ENCODE peak calls at places on chromosomes 2 and 18, in six cellular contexts. K is HL-60, C is thyroid gland, I is brain microvascular endothelial cell, S is Panc1, R is MM.1S. T is an unnamed sample. For H3K27me3, the result is how much of the 10 kb centered on the place peaks cover.

GRCh38 chr18:73151086-73151485 is 283.3 kb upstream of the NETO1 start:
- DNase-seq in R (no peak), K (no peak), C (no peak), S (no peak), I (no peak), T (no peak)

GRCh38 chr2:43327119-43327518 is 100.7 kb upstream of the ZFP36L2 start:
- DNase-seq in I (no peak), C (no peak), S (no peak), R (no peak), K (peak), T (no peak)

GRCh38 chr18:36692331-36692730 is 136.5 kb downstream of the TPGS2 start:
- DNase-seq in C (no peak), I (no peak), S (no peak), K (no peak), R (no peak), T (no peak)

GRCh38 chr2:58047373-58047674 is 718 bp downstream of the VRK2 start:
- DNase-seq in K (no peak), I (no peak), R (no peak), S (no peak), C (no peak), T (no peak)

GRCh38 chr2:21118302-21118920 is 5.4 kb upstream of the TDRD15 start:
- DNase-seq in C (no peak), K (no peak), I (peak), S (peak), R (peak), T (no peak)

GRCh38 chr2:120528051-120528692 is 182.2 kb downstream of the INHBB start:
- DNase-seq in K (no peak), S (no peak), R (no peak), I (no peak), C (no peak), T (no peak)

GRCh38 chr2:232336241-232336736 is 42.3 kb upstream of the ALPP start:
- DNase-seq in I (no peak), R (no peak), C (no peak), S (no peak), K (no peak), T (peak)

GRCh38 chr18:31197676-31198075 is 35.0 kb upstream of the DSC1 start:
- DNase-seq in I (no peak), K (no peak), S (no peak), C (no peak), R (peak), T (no peak)

GRCh38 chr2:85753525-85754312 is at the start of gene ATOH8:
- DNase-seq in R (peak), I (peak), K (peak), S (no peak), C (peak), T (peak)

GRCh38 chr2:173657996-173658717 is 303.5 kb downstream of the CDCA7 start:
- DNase-seq in R (no peak), I (peak), K (no peak), S (no peak), C (no peak), T (no peak)

GRCh38 chr2:166972418-166972817 is 84.1 kb downstream of the XIRP2 start:
- DNase-seq in R (no peak), C (no peak), K (no peak), S (no peak), I (no peak), T (no peak)

GRCh38 chr2:110115291-110116032 is at the start of gene MALL:
- DNase-seq in C (peak), I (no peak), K (no peak), R (no peak), S (no peak), T (no peak)

GRCh38 chr2:136171223-136171622 is 53.3 kb upstream of the CXCR4 start:
- DNase-seq in C (no peak), I (no peak), R (no peak), S (no peak), K (no peak), T (no peak)

GRCh38 chr2:144516981-144517824 is 2.7 kb downstream of the ZEB2 start:
- DNase-seq in R (peak), S (no peak), K (peak), C (no peak), I (peak), T (no peak)

GRCh38 chr18:79680100-79680879 is 687 bp downstream of the CTDP1 start:
- DNase-seq in C (peak), S (no peak), I (peak), K (peak), R (peak), T (no peak)

GRCh38 chr2:177579486-177580036 is 187.0 kb downstream of the AGPS start:
- DNase-seq in K (no peak), R (no peak), S (no peak), I (no peak), C (no peak), T (no peak)

GRCh38 chr18:48036641-48037421 is 106.4 kb upstream of the SMAD2 start:
- DNase-seq in C (peak), I (no peak), K (no peak), R (no peak), S (no peak), T (no peak)

GRCh38 chr2:43324589-43325447 is 98.4 kb upstream of the ZFP36L2 start:
- DNase-seq in S (no peak), I (no peak), R (no peak), K (no peak), C (no peak), T (no peak)

GRCh38 chr2:208415897-208416296 is 9.3 kb downstream of the PTH2R start:
- DNase-seq in R (no peak), I (no peak), S (no peak), C (no peak), K (no peak), T (no peak)

GRCh38 chr2:233479616-233480489 is 86.7 kb downstream of the USP40 start:
- DNase-seq in K (no peak), I (no peak), S (no peak), R (no peak), C (no peak), T (no peak)

GRCh38 chr2:20613342-20613916 is 37.5 kb downstream of the HS1BP3 start:
- DNase-seq in K (no peak), I (no peak), S (no peak), C (no peak), R (no peak), T (peak)

GRCh38 chr18:54877076-54877475 is 48.8 kb downstream of the RAB27B start:
- DNase-seq in S (no peak), R (no peak), C (no peak), I (no peak), K (no peak), T (no peak)

GRCh38 chr2:232363784-232364615 is 14.6 kb upstream of the ALPP start:
- DNase-seq in K (no peak), C (peak), S (no peak), R (peak), I (no peak), T (peak)

GRCh38 chr2:63052411-63053234 is 2.0 kb downstream of the OTX1 start:
- DNase-seq in C (no peak), S (no peak), K (no peak), R (no peak), I (no peak), T (no peak)

GRCh38 chr18:78967692-78968091 is 11.9 kb upstream of the SALL3 start:
- DNase-seq in K (no peak), R (no peak), I (no peak), S (no peak), C (no peak), T (no peak)

GRCh38 chr2:107069890-107070289 is 183.9 kb upstream of the ST6GAL2 start:
- DNase-seq in C (no peak), K (no peak), S (no peak), R (no peak), I (no peak), T (no peak)

GRCh38 chr2:126720031-126720368 is 64.0 kb downstream of the GYPC start:
- DNase-seq in I (peak), C (no peak), R (no peak), S (no peak), K (no peak), T (no peak)

GRCh38 chr2:42327125-42327524 is 33.9 kb downstream of the COX7A2L start:
- DNase-seq in R (no peak), S (no peak), I (no peak), K (no peak), C (no peak), T (no peak)

GRCh38 chr2:106165064-106165463 is 29.0 kb downstream of the UXS1 start:
- DNase-seq in S (no peak), C (no peak), K (no peak), R (no peak), I (no peak), T (no peak)

GRCh38 chr18:26803643-26804042 is 61.9 kb downstream of the AQP4 start:
- DNase-seq in K (no peak), R (no peak), C (peak), I (no peak), S (no peak), T (no peak)
- TF ChIP-seq CTCF in K (no peak), R (peak), C (no peak), I (no peak), S (no peak), T (no peak)

GRCh38 chr18:67951166-67951565 is 434.6 kb upstream of the DSEL start:
- DNase-seq in K (no peak), R (no peak), S (no peak), C (no peak), I (no peak), T (no peak)
- H3K27me3 ChIP-seq in K (under half), R (under half), S (under half), C (under half), I (under half), T (under half)

DNA sequence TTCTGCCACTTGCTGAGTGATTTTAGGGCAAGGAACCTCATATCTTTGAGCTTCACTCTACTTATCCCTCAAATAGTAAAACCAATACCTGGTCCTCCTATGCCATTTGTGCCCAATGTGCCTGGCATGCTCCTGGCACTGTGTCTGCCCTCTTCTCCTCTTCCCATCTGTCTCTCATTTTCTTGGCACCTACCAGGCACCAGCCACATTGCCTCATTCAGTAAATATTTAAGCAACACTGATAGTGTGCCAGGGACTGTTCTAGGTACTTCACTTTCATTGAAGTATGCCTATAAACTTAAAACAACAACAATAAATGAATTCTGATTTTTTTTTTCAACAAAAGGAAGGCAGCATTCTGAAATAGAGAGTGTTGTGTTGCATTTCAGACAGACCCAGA is 15.1 kb upstream of the BOD1L2 start:
- DNase-seq in R (no peak), C (no peak), S (no peak), I (no peak), K (no peak), T (peak)
- TF ChIP-seq CTCF in R (no peak), C (no peak), S (no peak), I (no peak), K (no peak), T (no peak)

DNA sequence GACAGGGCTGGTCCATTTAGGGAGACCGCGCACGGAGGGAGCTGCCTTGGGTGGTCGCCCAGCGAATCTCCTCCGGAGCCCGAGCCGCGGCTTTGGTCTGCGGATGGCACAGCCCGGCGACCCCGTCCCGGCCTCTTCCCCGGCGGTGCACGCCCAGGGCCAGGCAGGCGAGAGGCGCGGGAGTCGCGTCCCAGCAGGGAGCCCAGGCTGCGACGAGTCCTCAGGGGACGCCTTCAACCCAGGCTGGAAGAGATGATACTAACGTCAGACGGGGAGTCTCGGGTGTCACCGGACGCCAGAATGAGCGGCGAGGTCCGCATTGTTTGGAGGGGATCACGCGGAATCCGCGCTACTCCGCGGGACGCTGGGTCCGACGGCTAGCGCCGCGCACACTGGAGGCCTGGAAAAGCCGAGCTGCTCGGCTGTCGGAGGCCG is 909 bp upstream of the CRACDL start:
- DNase-seq in I (no peak), C (no peak), R (no peak), S (no peak), K (no peak), T (no peak)
- H3K27me3 ChIP-seq in I (under half), C (under half), R (under half), S (under half), K (under half), T (under half)